ENCODE peak calls at places on chromosome 9, in four cellular contexts. One of them, this sample, is unnamed.

GRCh38 chr9:128078504-128079434 is 10.7 kb downstream of the SLC25A25 start:
- DNase-seq in HepG2: no peak
- DNase-seq in H1: no peak
- DNase-seq in GM12878: no peak
- DNase-seq in this sample: no peak

GRCh38 chr9:124450241-124450924 is at the start of gene ADGRD2:
- DNase-seq in H1: peak; percentile 70
- DNase-seq in HepG2: no peak
- DNase-seq in GM12878: no peak
- DNase-seq in this sample: peak; percentile 60

GRCh38 chr9:109919736-109920408 is 139.9 kb downstream of the PALM2AKAP2 start:
- DNase-seq in H1: no peak
- DNase-seq in GM12878: no peak
- DNase-seq in HepG2: no peak
- DNase-seq in this sample: no peak

GRCh38 chr9:129278391-129279237 is 100.6 kb upstream of the IER5L start:
- DNase-seq in GM12878: no peak
- DNase-seq in H1: no peak
- DNase-seq in HepG2: no peak
- DNase-seq in this sample: no peak

GRCh38 chr9:133242991-133243390 is 32.0 kb downstream of the ABO start:
- DNase-seq in GM12878: no peak
- DNase-seq in H1: no peak
- DNase-seq in HepG2: no peak
- DNase-seq in this sample: no peak

GRCh38 chr9:91360551-91361293 is 996 bp downstream of the AUH start:
- DNase-seq in GM12878: peak; percentile 21
- DNase-seq in HepG2: no peak
- DNase-seq in H1: no peak
- DNase-seq in this sample: peak; percentile 68

GRCh38 chr9:93958121-93958874 is 3.1 kb upstream of the BARX1 start:
- DNase-seq in GM12878: no peak
- DNase-seq in HepG2: no peak
- DNase-seq in H1: no peak
- DNase-seq in this sample: no peak

GRCh38 chr9:137437691-137438590 is 3.2 kb downstream of the ENTPD8 start:
- DNase-seq in HepG2: no peak
- DNase-seq in H1: no peak
- DNase-seq in GM12878: no peak
- DNase-seq in this sample: no peak

GRCh38 chr9:92406506-92406905 is 2.1 kb upstream of the OGN start:
- DNase-seq in HepG2: no peak
- DNase-seq in GM12878: peak; percentile 21
- DNase-seq in H1: no peak
- DNase-seq in this sample: no peak

GRCh38 chr9:124256517-124257069 is 1.2 kb upstream of the NEK6 start:
- DNase-seq in H1: no peak
- DNase-seq in GM12878: no peak
- DNase-seq in HepG2: peak; percentile 39
- DNase-seq in this sample: no peak

GRCh38 chr9:112028242-112029221 is 131.9 kb downstream of the UGCG start:
- DNase-seq in HepG2: no peak
- DNase-seq in GM12878: peak; percentile 98
- DNase-seq in H1: no peak
- DNase-seq in this sample: no peak

GRCh38 chr9:36873247-36873875 is 160.7 kb downstream of the PAX5 start:
- DNase-seq in HepG2: peak; percentile 62
- DNase-seq in H1: no peak
- DNase-seq in GM12878: peak; percentile 28
- DNase-seq in this sample: peak; percentile 58

GRCh38 chr9:13548556-13548955 is 269.1 kb upstream of the MPDZ start:
- DNase-seq in GM12878: no peak
- DNase-seq in H1: no peak
- DNase-seq in HepG2: no peak
- DNase-seq in this sample: no peak

GRCh38 chr9:99093492-99093791 is 11.5 kb upstream of the TGFBR1 start:
- DNase-seq in H1: no peak
- DNase-seq in GM12878: no peak
- DNase-seq in HepG2: no peak
- DNase-seq in this sample: no peak

GRCh38 chr9:105993921-105994715 is 299.8 kb downstream of the TMEM38B start:
- DNase-seq in HepG2: no peak
- DNase-seq in GM12878: no peak
- DNase-seq in H1: no peak
- DNase-seq in this sample: no peak

GRCh38 chr9:130715270-130716077 is 21.9 kb downstream of the EXOSC2 start:
- DNase-seq in HepG2: no peak
- DNase-seq in GM12878: no peak
- DNase-seq in H1: no peak
- DNase-seq in this sample: no peak

GRCh38 chr9:33349743-33350142 is 52.6 kb downstream of the AQP7 start:
- DNase-seq in HepG2: no peak
- DNase-seq in GM12878: no peak
- DNase-seq in H1: no peak
- DNase-seq in this sample: no peak

GRCh38 chr9:110842976-110843375 is 174.4 kb downstream of the MUSK start:
- DNase-seq in HepG2: no peak
- DNase-seq in GM12878: no peak
- DNase-seq in H1: no peak
- DNase-seq in this sample: no peak

GRCh38 chr9:34252670-34253459 is 74.0 kb downstream of the UBAP1 start:
- DNase-seq in H1: peak; percentile 31
- DNase-seq in HepG2: peak; percentile 50
- DNase-seq in GM12878: no peak
- DNase-seq in this sample: peak; percentile 56

GRCh38 chr9:18668944-18669343 is 195.0 kb downstream of the ADAMTSL1 start:
- DNase-seq in H1: peak; percentile 39
- DNase-seq in HepG2: peak; percentile 20
- DNase-seq in GM12878: no peak
- DNase-seq in this sample: peak; percentile 65

GRCh38 chr9:133369419-133369818 is 6.4 kb downstream of the SURF4 start:
- DNase-seq in H1: no peak
- DNase-seq in GM12878: no peak
- DNase-seq in HepG2: no peak
- DNase-seq in this sample: no peak

GRCh38 chr9:125785187-125785840 is 38.1 kb downstream of the PBX3 start:
- DNase-seq in HepG2: peak; percentile 17
- DNase-seq in H1: no peak
- DNase-seq in GM12878: no peak
- DNase-seq in this sample: no peak

GRCh38 chr9:89616411-89616810 is 11.6 kb downstream of the GADD45G start:
- DNase-seq in H1: no peak
- DNase-seq in HepG2: no peak
- DNase-seq in GM12878: no peak
- DNase-seq in this sample: no peak

DNA sequence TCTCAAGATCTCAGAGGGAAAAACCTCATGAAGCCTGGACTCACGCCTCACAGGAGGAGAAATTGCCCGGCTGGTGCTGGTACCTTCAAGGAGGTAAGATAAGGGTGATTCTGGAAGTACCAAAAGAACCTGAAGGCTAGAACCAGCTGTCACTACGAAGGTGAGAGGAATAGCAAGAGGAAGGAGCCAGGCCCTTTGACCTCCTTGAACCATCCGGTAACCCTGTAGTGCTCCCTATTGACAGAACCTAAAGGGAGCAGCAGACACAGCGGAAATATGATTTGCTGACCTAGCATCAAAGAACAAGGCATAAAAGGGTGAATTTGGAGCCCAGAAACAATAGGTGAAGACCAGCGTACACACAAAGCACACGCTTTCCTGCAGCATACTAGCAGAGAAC is 92.2 kb downstream of the DOCK8 start:
- DNase-seq in H1: no peak
- DNase-seq in HepG2: peak; percentile 13
- DNase-seq in GM12878: no peak
- DNase-seq in this sample: no peak
- TF ChIP-seq SUZ12 in H1: no peak
- TF ChIP-seq SUZ12 in HepG2: no peak
- TF ChIP-seq SUZ12 in GM12878: no peak
- TF ChIP-seq SUZ12 in this sample: no peak

GRCh38 chr9:132008184-132008781 is 71.4 kb downstream of the MED27 start:
- DNase-seq in H1: no peak
- DNase-seq in HepG2: no peak
- DNase-seq in GM12878: no peak
- DNase-seq in this sample: no peak
- TF ChIP-seq ZNF274 in H1: no peak
- TF ChIP-seq ZNF274 in HepG2: no peak
- TF ChIP-seq ZNF274 in GM12878: no peak
- TF ChIP-seq ZNF274 in this sample: no peak

DNA sequence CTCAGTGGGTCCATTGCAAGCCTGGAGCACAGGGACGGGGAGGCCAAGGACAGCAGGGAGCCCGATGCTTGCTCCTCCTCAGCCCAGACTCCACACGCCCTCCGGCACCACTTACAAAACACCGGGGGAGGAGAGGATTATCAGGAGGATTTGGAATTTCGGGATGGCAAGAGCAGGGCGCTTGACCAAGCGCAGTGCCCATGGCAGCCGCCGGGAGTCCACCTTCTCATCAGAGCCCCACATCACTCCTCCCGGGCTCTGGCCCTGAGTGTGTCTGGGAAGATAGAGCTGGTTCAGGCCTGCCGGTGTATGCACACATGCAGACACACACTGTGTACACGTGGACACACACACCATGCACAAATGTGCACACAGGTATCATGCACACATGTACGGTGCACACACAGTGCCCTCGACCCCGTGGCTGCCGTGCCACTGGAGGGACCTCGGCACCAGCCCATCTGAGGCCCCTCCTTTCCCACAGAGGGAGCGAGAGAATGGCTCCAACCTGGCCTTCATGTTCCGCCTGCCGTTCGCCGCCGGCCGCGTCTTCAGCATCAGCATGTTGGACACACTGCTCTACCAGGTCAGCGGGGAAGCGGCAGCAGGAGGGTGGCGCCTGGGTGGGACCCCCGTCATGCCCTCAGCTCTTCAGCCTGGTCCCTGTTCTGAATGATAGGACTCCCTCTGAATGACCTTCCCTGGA is 81.7 kb downstream of the KCNT1 start:
- DNase-seq in GM12878: no peak
- DNase-seq in H1: no peak
- DNase-seq in HepG2: no peak
- DNase-seq in this sample: no peak
- TF ChIP-seq SUZ12 in GM12878: no peak
- TF ChIP-seq SUZ12 in H1: no peak
- TF ChIP-seq SUZ12 in HepG2: no peak
- TF ChIP-seq SUZ12 in this sample: no peak

GRCh38 chr9:96871176-96871575 is 16.9 kb upstream of the ZNF782 start:
- DNase-seq in HepG2: no peak
- DNase-seq in H1: no peak
- DNase-seq in GM12878: no peak
- DNase-seq in this sample: no peak

GRCh38 chr9:96874201-96874785 is 20.0 kb upstream of the ZNF782 start:
- DNase-seq in H1: no peak
- DNase-seq in HepG2: no peak
- DNase-seq in GM12878: no peak
- DNase-seq in this sample: no peak

GRCh38 chr9:96877269-96877668 is 23.0 kb upstream of the ZNF782 start:
- DNase-seq in HepG2: no peak
- DNase-seq in H1: no peak
- DNase-seq in GM12878: no peak
- DNase-seq in this sample: no peak

GRCh38 chr9:96874947-96875459 is 20.7 kb upstream of the ZNF782 start:
- DNase-seq in GM12878: peak; percentile 40
- DNase-seq in H1: no peak
- DNase-seq in HepG2: peak; percentile 76
- DNase-seq in this sample: no peak

DNA sequence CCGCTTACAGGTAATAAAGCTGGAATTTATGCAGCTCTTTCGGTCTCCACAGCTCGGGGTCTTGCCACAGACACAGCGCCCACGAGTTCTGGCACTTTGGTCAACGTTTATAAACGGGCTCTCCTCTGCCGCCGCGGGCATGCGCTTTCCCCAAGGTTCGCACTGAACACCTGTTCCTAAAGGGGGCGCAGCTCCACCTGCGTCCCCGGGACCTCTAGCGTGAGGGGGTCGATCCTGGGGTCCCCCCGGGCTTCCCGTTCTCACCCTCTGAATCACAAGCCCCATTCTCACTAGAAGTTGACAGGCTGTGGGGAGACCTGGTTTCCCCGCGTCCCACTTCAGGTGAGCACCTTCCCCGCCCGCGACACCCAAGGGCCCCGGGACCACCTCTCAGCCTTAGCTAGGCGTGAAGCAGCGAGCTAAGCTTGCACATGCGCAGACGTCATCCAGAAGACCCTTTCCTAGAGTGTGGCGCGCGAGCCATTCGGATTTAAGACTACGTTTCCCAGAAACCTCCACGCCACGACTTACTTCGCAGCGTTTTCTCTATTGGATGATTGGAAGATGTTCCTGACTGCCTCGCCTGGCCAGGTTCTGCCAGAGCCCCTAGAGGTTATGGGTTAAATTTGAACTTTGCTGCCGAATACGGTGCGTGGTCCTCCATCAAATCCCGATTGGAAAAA is 21.3 kb upstream of the ZNF782 start:
- DNase-seq in H1: peak; percentile 91
- DNase-seq in GM12878: peak; percentile 51
- DNase-seq in HepG2: peak; percentile 96
- DNase-seq in this sample: peak; percentile 98
- TF ChIP-seq ZNF274 in H1: no peak
- TF ChIP-seq ZNF274 in GM12878: no peak
- TF ChIP-seq ZNF274 in HepG2: peak; percentile 79
- TF ChIP-seq ZNF274 in this sample: no peak

DNA sequence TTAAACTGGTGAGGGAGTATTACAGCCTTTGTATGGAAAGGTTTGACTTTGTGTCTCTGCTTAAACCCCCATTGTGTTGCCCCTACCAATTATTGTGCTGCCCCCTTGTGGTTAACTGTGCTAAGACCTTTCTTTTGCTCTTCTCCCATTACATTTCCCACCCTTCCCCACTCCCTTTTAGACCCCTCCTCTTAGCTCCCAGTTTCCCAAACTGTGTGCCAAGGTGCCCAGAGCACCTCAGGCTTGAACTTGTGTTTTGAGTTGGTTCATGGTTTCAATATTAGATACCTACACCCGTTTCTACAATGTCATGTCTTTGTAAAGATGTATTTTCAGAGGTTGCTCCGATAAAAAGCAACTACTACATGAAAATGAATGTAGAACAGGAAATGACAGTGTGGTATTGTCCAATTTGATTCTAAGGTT is 2.9 kb downstream of the JAK2 start:
- DNase-seq in H1: no peak
- DNase-seq in GM12878: peak; percentile 66
- DNase-seq in HepG2: peak; percentile 66
- DNase-seq in this sample: peak; percentile 84
- TF ChIP-seq SUZ12 in H1: no peak
- TF ChIP-seq SUZ12 in GM12878: no peak
- TF ChIP-seq SUZ12 in HepG2: no peak
- TF ChIP-seq SUZ12 in this sample: no peak

GRCh38 chr9:79686381-79687130 is 114.8 kb downstream of the TLE4 start:
- DNase-seq in HepG2: no peak
- DNase-seq in GM12878: no peak
- DNase-seq in H1: no peak
- DNase-seq in this sample: no peak
- TF ChIP-seq ZNF274 in HepG2: no peak
- TF ChIP-seq ZNF274 in GM12878: no peak
- TF ChIP-seq ZNF274 in H1: no peak
- TF ChIP-seq ZNF274 in this sample: no peak

This sample was measured in NT2/D1.